ENCODE peak calls at places on chromosomes 13 and 19, in four cellular contexts. One of them, this sample, is unnamed.

GRCh38 chr13:113410472-113411201 is 42.7 kb downstream of the ADPRHL1 start:
- DNase-seq in CD8-positive, alpha-beta T cell: no peak
- DNase-seq in aorta: peak; percentile 91
- DNase-seq in left lung: peak; percentile 32
- DNase-seq in this sample: no peak

GRCh38 chr19:45677351-45678230 is 9.6 kb downstream of the GIPR start:
- DNase-seq in CD8-positive, alpha-beta T cell: peak; percentile 60
- DNase-seq in aorta: peak; percentile 83
- DNase-seq in left lung: peak; percentile 91
- DNase-seq in this sample: peak; percentile 70

GRCh38 chr19:4019578-4019977 is 12.0 kb downstream of the PIAS4 start:
- DNase-seq in CD8-positive, alpha-beta T cell: no peak
- DNase-seq in aorta: no peak
- DNase-seq in left lung: no peak
- DNase-seq in this sample: no peak

GRCh38 chr19:31676271-31677004 is 327.2 kb upstream of the TSHZ3 start:
- DNase-seq in CD8-positive, alpha-beta T cell: no peak
- DNase-seq in aorta: no peak
- DNase-seq in left lung: no peak
- DNase-seq in this sample: no peak

GRCh38 chr13:100797921-100798320 is 123.3 kb upstream of the TMTC4 start:
- DNase-seq in CD8-positive, alpha-beta T cell: no peak
- DNase-seq in aorta: no peak
- DNase-seq in left lung: no peak
- DNase-seq in this sample: no peak

GRCh38 chr13:34025746-34026145 is 207.8 kb downstream of the RFC3 start:
- DNase-seq in CD8-positive, alpha-beta T cell: no peak
- DNase-seq in aorta: no peak
- DNase-seq in left lung: no peak
- DNase-seq in this sample: no peak

GRCh38 chr19:11480081-11480926 is 542 bp downstream of the ELAVL3 start:
- DNase-seq in CD8-positive, alpha-beta T cell: no peak
- DNase-seq in aorta: no peak
- DNase-seq in left lung: no peak
- DNase-seq in this sample: no peak

GRCh38 chr13:61002686-61003085 is 413.0 kb downstream of the PCDH20 start:
- DNase-seq in CD8-positive, alpha-beta T cell: no peak
- DNase-seq in aorta: no peak
- DNase-seq in left lung: no peak
- DNase-seq in this sample: no peak

GRCh38 chr19:58492265-58492664 is 16.1 kb downstream of the ZNF446 start:
- DNase-seq in CD8-positive, alpha-beta T cell: no peak
- DNase-seq in aorta: no peak
- DNase-seq in left lung: no peak
- DNase-seq in this sample: no peak

GRCh38 chr19:1234041-1234669 is 3.6 kb downstream of the CBARP start:
- DNase-seq in CD8-positive, alpha-beta T cell: no peak
- DNase-seq in aorta: no peak
- DNase-seq in left lung: no peak
- DNase-seq in this sample: no peak

GRCh38 chr19:32708457-32708856 is 11.1 kb upstream of the TDRD12 start:
- DNase-seq in CD8-positive, alpha-beta T cell: no peak
- DNase-seq in aorta: no peak
- DNase-seq in left lung: no peak
- DNase-seq in this sample: no peak

GRCh38 chr13:43136940-43137574 is 113.7 kb downstream of the DNAJC15 start:
- DNase-seq in CD8-positive, alpha-beta T cell: no peak
- DNase-seq in aorta: no peak
- DNase-seq in left lung: no peak
- DNase-seq in this sample: no peak

GRCh38 chr13:46146898-46147297 is 35.1 kb downstream of the LCP1 start:
- DNase-seq in CD8-positive, alpha-beta T cell: no peak
- DNase-seq in aorta: no peak
- DNase-seq in left lung: no peak
- DNase-seq in this sample: no peak

GRCh38 chr13:113350065-113350937 is 13.6 kb downstream of the GRTP1 start:
- DNase-seq in CD8-positive, alpha-beta T cell: no peak
- DNase-seq in aorta: peak; percentile 65
- DNase-seq in left lung: no peak
- DNase-seq in this sample: no peak

GRCh38 chr19:37933965-37934364 is 27.0 kb downstream of the SIPA1L3 start:
- DNase-seq in CD8-positive, alpha-beta T cell: no peak
- DNase-seq in aorta: no peak
- DNase-seq in left lung: no peak
- DNase-seq in this sample: no peak

GRCh38 chr19:49553451-49554271 is 25.9 kb downstream of the RCN3 start:
- DNase-seq in CD8-positive, alpha-beta T cell: no peak
- DNase-seq in aorta: no peak
- DNase-seq in left lung: no peak
- DNase-seq in this sample: no peak

GRCh38 chr19:2045501-2046045 is 5.5 kb downstream of the MKNK2 start:
- DNase-seq in CD8-positive, alpha-beta T cell: no peak
- DNase-seq in aorta: peak; percentile 72
- DNase-seq in left lung: no peak
- DNase-seq in this sample: no peak

GRCh38 chr19:28422791-28423650 is 789.9 kb downstream of the UQCRFS1 start:
- DNase-seq in CD8-positive, alpha-beta T cell: no peak
- DNase-seq in aorta: no peak
- DNase-seq in left lung: no peak
- DNase-seq in this sample: no peak

GRCh38 chr13:32824061-32824460 is 192.2 kb upstream of the KL start:
- DNase-seq in CD8-positive, alpha-beta T cell: no peak
- DNase-seq in aorta: no peak
- DNase-seq in left lung: no peak
- DNase-seq in this sample: no peak

GRCh38 chr19:32924200-32924599 is 47.6 kb downstream of the CEP89 start:
- DNase-seq in CD8-positive, alpha-beta T cell: no peak
- DNase-seq in aorta: no peak
- DNase-seq in left lung: no peak
- DNase-seq in this sample: no peak

GRCh38 chr19:30406220-30406944 is 34.2 kb downstream of the ZNF536 start:
- DNase-seq in CD8-positive, alpha-beta T cell: no peak
- DNase-seq in aorta: no peak
- DNase-seq in left lung: no peak
- DNase-seq in this sample: no peak

GRCh38 chr13:112999414-113000177 is 30.6 kb downstream of the MCF2L start:
- DNase-seq in CD8-positive, alpha-beta T cell: no peak
- DNase-seq in aorta: no peak
- DNase-seq in left lung: no peak
- DNase-seq in this sample: no peak

GRCh38 chr13:98972627-98973026 is 5.2 kb downstream of the DOCK9 start:
- DNase-seq in CD8-positive, alpha-beta T cell: no peak
- DNase-seq in aorta: no peak
- DNase-seq in left lung: no peak
- DNase-seq in this sample: no peak

GRCh38 chr19:45508931-45509691 is 1.8 kb downstream of the VASP start:
- DNase-seq in CD8-positive, alpha-beta T cell: no peak
- DNase-seq in aorta: peak; percentile 94
- DNase-seq in left lung: peak; percentile 79
- DNase-seq in this sample: peak; percentile 33

GRCh38 chr13:26255717-26256277 is 1.9 kb downstream of the CDK8 start:
- DNase-seq in CD8-positive, alpha-beta T cell: no peak
- DNase-seq in aorta: no peak
- DNase-seq in left lung: no peak
- DNase-seq in this sample: no peak

GRCh38 chr13:95569966-95570365 is 17.4 kb downstream of the CLDN10 start:
- DNase-seq in CD8-positive, alpha-beta T cell: no peak
- DNase-seq in aorta: no peak
- DNase-seq in left lung: no peak
- DNase-seq in this sample: no peak

GRCh38 chr19:55692681-55693081 is 17.7 kb downstream of the EPN1 start:
- DNase-seq in CD8-positive, alpha-beta T cell: no peak
- DNase-seq in aorta: peak; percentile 75
- DNase-seq in left lung: peak; percentile 24
- DNase-seq in this sample: no peak

GRCh38 chr13:40550130-40550529 is 116.3 kb downstream of the FOXO1 start:
- DNase-seq in CD8-positive, alpha-beta T cell: no peak
- DNase-seq in aorta: no peak
- DNase-seq in left lung: no peak
- DNase-seq in this sample: no peak

GRCh38 chr13:27374650-27375049 is 49.8 kb upstream of the GTF3A start:
- DNase-seq in CD8-positive, alpha-beta T cell: peak; percentile 33
- DNase-seq in aorta: peak; percentile 77
- DNase-seq in left lung: peak; percentile 73
- DNase-seq in this sample: peak; percentile 39

GRCh38 chr13:114061047-114061446 is 71.4 kb downstream of the RASA3 start:
- DNase-seq in CD8-positive, alpha-beta T cell: no peak
- DNase-seq in aorta: no peak
- DNase-seq in left lung: no peak
- DNase-seq in this sample: no peak

GRCh38 chr13:104301216-104301975 is 1235.2 kb upstream of the SLC10A2 start:
- DNase-seq in CD8-positive, alpha-beta T cell: no peak
- DNase-seq in aorta: no peak
- DNase-seq in left lung: no peak
- DNase-seq in this sample: no peak

GRCh38 chr19:4059493-4059880 is 7.2 kb downstream of the ZBTB7A start:
- DNase-seq in CD8-positive, alpha-beta T cell: no peak
- DNase-seq in aorta: peak; percentile 76
- DNase-seq in left lung: no peak
- DNase-seq in this sample: no peak

GRCh38 chr13:112885782-112886268 is 83.2 kb upstream of the MCF2L start:
- DNase-seq in CD8-positive, alpha-beta T cell: no peak
- DNase-seq in aorta: peak; percentile 91
- DNase-seq in left lung: peak; percentile 78
- DNase-seq in this sample: no peak

GRCh38 chr19:18847516-18848463 is 16.0 kb downstream of the UPF1 start:
- DNase-seq in CD8-positive, alpha-beta T cell: no peak
- DNase-seq in aorta: peak; percentile 80
- DNase-seq in left lung: no peak
- DNase-seq in this sample: no peak

This sample was measured in activated T-helper 2 cell treated with anti-CD3 and anti-CD28 coated beads, Interferon-gamma antibody, Interleukin-2, Interleukin-4, amounts not matched to agents 10 μg/mL and 5 μg/mL and 100 μg/mL, durations not matched to agents 14 hours and 24 hours and 36 hours.